ENCODE peak calls at places on chromosomes 11 and 22, in six cellular contexts. Z is GM12878, U is HCT116, G is K562, M is H1, L is SK-N-SH. S is an unnamed sample.

GRCh38 chr22:38467438-38467903 is 425 bp upstream of the KDELR3 start:
- DNase-seq in Z (no peak), U (no peak), G (peak; percentile 72), L (no peak), M (no peak), S (no peak)

GRCh38 chr11:762421-763072 is 14.7 kb downstream of the GATD1 start:
- DNase-seq in L (peak; percentile 82), U (peak; percentile 72), G (peak; percentile 34), M (no peak), Z (no peak), S (peak; percentile 56)

GRCh38 chr11:87176044-87176443 is 138.3 kb downstream of the TMEM135 start:
- DNase-seq in M (peak; percentile 15), Z (no peak), G (no peak), U (peak; percentile 60), L (no peak), S (no peak)

GRCh38 chr11:94400839-94401772 is at the start of gene GPR83:
- DNase-seq in G (no peak), Z (no peak), L (peak; percentile 73), U (no peak), M (no peak), S (no peak)

GRCh38 chr11:111764621-111765020 is 1.6 kb downstream of the PPP2R1B start:
- DNase-seq in L (no peak), M (no peak), G (no peak), Z (no peak), U (no peak), S (no peak)

GRCh38 chr11:86940122-86940777 is 14.9 kb downstream of the FZD4 start:
- DNase-seq in U (no peak), M (no peak), L (no peak), G (peak; percentile 27), Z (no peak), S (no peak)

GRCh38 chr22:32733900-32734299 is 67.6 kb upstream of the TIMP3 start:
- DNase-seq in Z (no peak), G (no peak), U (no peak), L (no peak), M (no peak), S (no peak)

GRCh38 chr22:41217553-41218157 is 12.5 kb downstream of the L3MBTL2 start:
- DNase-seq in G (no peak), M (no peak), Z (no peak), L (no peak), U (no peak), S (no peak)

GRCh38 chr11:61498767-61499341 is 9.7 kb upstream of the LRRC10B start:
- DNase-seq in L (no peak), U (no peak), G (peak; percentile 62), Z (no peak), M (no peak), S (no peak)

GRCh38 chr11:67649634-67650540 is 643 bp downstream of the ACY3 start:
- DNase-seq in U (no peak), L (no peak), G (no peak), Z (no peak), M (no peak), S (no peak)

GRCh38 chr22:29342577-29343312 is 27.2 kb upstream of the RASL10A start:
- DNase-seq in U (no peak), G (peak; percentile 23), L (peak; percentile 69), M (no peak), Z (no peak), S (peak; percentile 79)

GRCh38 chr11:47867821-47868220 is 19.7 kb upstream of the NUP160 start:
- DNase-seq in L (no peak), G (no peak), U (no peak), Z (no peak), M (no peak), S (no peak)

GRCh38 chr11:94011478-94011877 is 9.7 kb upstream of the HEPHL1 start:
- DNase-seq in G (no peak), Z (no peak), U (no peak), M (no peak), L (no peak), S (no peak)

GRCh38 chr11:17431139-17431538 is 42.7 kb upstream of the KCNJ11 start:
- DNase-seq in U (no peak), G (no peak), Z (no peak), L (no peak), M (no peak), S (no peak)

GRCh38 chr11:92071660-92072059 is 153.0 kb upstream of the FAT3 start:
- DNase-seq in U (no peak), M (no peak), Z (no peak), G (no peak), L (no peak), S (no peak)

DNA sequence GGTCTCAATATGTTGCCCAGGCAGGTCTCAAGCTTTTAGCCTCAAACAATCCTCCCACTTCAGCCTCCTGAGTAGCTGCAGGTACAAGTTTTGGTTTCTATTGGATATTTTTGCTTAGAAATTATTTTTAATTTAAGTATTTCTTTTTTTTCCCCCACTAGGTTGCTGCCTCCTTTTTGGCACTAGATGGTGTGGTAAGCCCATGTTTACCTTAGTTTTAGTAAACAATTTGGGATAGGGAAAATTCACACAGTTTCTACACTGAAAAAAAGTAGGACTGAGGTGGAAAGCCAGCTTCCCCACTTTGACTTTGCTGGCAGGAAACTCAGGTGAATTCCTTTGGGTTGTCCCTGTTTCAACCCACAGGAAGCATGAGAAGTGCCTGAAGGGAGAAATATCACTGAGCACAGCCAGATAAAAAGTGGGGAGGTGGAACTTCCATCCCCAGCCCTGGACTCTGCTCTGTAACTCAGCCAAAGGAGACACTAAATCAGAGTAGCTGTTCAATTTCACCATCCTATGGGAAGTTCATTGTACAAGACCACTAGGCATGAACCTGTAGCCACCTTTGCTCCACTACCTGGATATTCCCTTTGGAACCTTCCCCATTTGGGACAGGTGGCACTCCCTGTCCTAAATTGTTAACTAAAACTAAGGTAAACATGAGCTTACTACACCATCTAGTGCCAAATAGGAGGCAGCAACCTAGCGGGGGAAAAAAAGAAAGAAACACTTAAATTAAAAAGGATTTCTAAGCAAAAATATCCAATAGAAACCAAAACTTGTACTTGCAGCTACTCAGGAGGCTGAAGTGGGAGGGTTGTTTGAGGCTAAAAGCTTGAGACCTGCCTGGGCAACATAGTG is 154.4 kb upstream of the FAT3 start:
- DNase-seq in Z (no peak), U (no peak), L (no peak), M (no peak), G (no peak), S (peak; percentile 86)
- TF ChIP-seq JUND in Z (no peak), U (no peak), L (no peak), M (no peak), G (no peak), S (no peak)

DNA sequence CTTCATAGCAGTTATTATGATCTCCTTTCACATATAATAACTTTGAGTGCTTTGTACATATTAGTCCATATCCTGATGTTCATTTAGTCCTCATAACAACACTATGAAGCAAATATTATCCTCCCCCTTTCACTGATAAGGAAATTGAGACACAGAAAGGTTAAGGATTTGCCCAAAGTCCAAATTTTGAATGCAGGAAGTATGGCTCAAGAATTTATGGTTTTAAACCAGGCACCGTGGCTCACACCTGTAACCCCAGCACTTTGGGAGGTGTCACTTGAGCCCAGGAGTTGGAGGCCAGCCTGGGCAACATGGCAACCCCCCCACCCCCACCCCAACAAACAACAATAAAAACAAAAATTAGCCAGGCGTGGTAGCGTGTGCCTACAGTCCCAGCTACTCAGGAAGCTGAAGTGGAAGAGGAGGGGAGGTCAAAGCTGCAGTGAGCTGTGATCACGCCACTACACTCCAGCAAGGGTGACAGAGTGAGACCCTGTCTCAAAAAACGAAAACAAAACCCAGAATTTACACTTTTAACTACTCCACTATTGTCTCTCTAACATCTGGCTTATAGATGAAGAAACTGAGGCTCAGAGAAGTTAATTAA is 8.6 kb downstream of the CCDC34 start:
- DNase-seq in Z (no peak), L (no peak), M (no peak), U (no peak), G (no peak), S (no peak)
- TF ChIP-seq JUND in Z (no peak), L (no peak), M (no peak), U (no peak), G (no peak), S (no peak)

GRCh38 chr11:73230276-73230875 is 12.3 kb downstream of the P2RY2 start:
- DNase-seq in G (no peak), L (no peak), M (no peak), U (no peak), Z (no peak), S (no peak)
- TF ChIP-seq JUND in G (no peak), L (no peak), M (no peak), U (no peak), Z (no peak), S (no peak)

GRCh38 chr11:120900642-120901041 is 123.3 kb upstream of the TBCEL start:
- DNase-seq in G (no peak), Z (no peak), M (no peak), U (no peak), L (peak; percentile 44), S (no peak)
- TF ChIP-seq JUND in G (no peak), Z (no peak), M (no peak), U (no peak), L (no peak), S (no peak)